ENCODE peak calls at places on chromosomes 6 and 20, in eight cellular contexts. C is upper lobe of left lung, K is NB4, G is A549, M is stomach, F is transverse colon, J is ovary, P is H54. R is an unnamed sample.

GRCh38 chr6:158910484-158911075 is 89.4 kb downstream of the RSPH3 start:
- DNase-seq in C (no peak), K (no peak), G (no peak), M (peak), F (no peak), J (no peak), P (no peak), R (no peak)

GRCh38 chr6:137881522-137881886 is 14.4 kb downstream of the TNFAIP3 start:
- DNase-seq in C (peak), K (no peak), G (no peak), M (no peak), F (no peak), J (no peak), P (no peak), R (no peak)

GRCh38 chr20:47351643-47352331 is 4.7 kb downstream of the ZMYND8 start:
- DNase-seq in C (no peak), K (peak), G (no peak), M (no peak), F (no peak), J (no peak), P (no peak), R (peak)

GRCh38 chr6:25150863-25151262 is 128.3 kb upstream of the CARMIL1 start:
- DNase-seq in C (no peak), K (no peak), G (no peak), M (no peak), F (no peak), J (no peak), P (no peak), R (no peak)

GRCh38 chr6:142381845-142382378 is 80.1 kb downstream of the ADGRG6 start:
- DNase-seq in C (no peak), K (no peak), G (no peak), M (no peak), F (no peak), J (no peak), P (no peak), R (no peak)

GRCh38 chr20:11356061-11356460 is 561.6 kb upstream of the BTBD3 start:
- DNase-seq in C (no peak), K (no peak), G (no peak), M (no peak), F (no peak), J (no peak), P (no peak), R (no peak)

GRCh38 chr20:40687384-40688128 is 1.5 kb downstream of the MAFB start:
- DNase-seq in C (peak), K (no peak), G (no peak), M (peak), F (no peak), J (peak), P (no peak), R (no peak)

GRCh38 chr6:34243901-34244884 is 4.6 kb downstream of the SMIM29 start:
- DNase-seq in C (peak), K (peak), G (peak), M (peak), F (peak), J (peak), P (peak), R (peak)

GRCh38 chr6:46421239-46421638 is 70.0 kb downstream of the RCAN2 start:
- DNase-seq in C (no peak), K (peak), G (no peak), M (no peak), F (no peak), J (no peak), P (no peak), R (no peak)

GRCh38 chr20:62942456-62942855 is 4.5 kb downstream of the GID8 start:
- DNase-seq in C (peak), K (no peak), G (no peak), M (no peak), F (no peak), J (no peak), P (no peak), R (no peak)

GRCh38 chr20:57787969-57788781 is 78.4 kb upstream of the PMEPA1 start:
- DNase-seq in C (peak), K (no peak), G (no peak), M (no peak), F (no peak), J (no peak), P (no peak), R (no peak)

GRCh38 chr20:31842471-31843157 is 2.8 kb downstream of the FOXS1 start:
- DNase-seq in C (peak), K (peak), G (no peak), M (no peak), F (no peak), J (peak), P (peak), R (no peak)

GRCh38 chr6:148027201-148027600 is 315.4 kb upstream of the SASH1 start:
- DNase-seq in C (no peak), K (no peak), G (no peak), M (no peak), F (no peak), J (no peak), P (no peak), R (no peak)

GRCh38 chr20:59634435-59635005 is 30.2 kb downstream of the PHACTR3 start:
- DNase-seq in C (peak), K (no peak), G (no peak), M (peak), F (no peak), J (no peak), P (no peak), R (no peak)

GRCh38 chr6:34305982-34306702 is 57.3 kb upstream of the SMIM29 start:
- DNase-seq in C (no peak), K (no peak), G (no peak), M (peak), F (no peak), J (peak), P (no peak), R (no peak)

GRCh38 chr6:123770247-123770949 is 33.3 kb upstream of the NKAIN2 start:
- DNase-seq in C (no peak), K (no peak), G (no peak), M (no peak), F (no peak), J (no peak), P (no peak), R (no peak)

GRCh38 chr6:18640754-18641153 is 253.6 kb downstream of the RNF144B start:
- DNase-seq in C (no peak), K (no peak), G (no peak), M (no peak), F (no peak), J (no peak), P (no peak), R (no peak)

GRCh38 chr20:34010405-34010895 is 16.7 kb downstream of the RALY start:
- DNase-seq in C (no peak), K (peak), G (no peak), M (no peak), F (no peak), J (no peak), P (no peak), R (no peak)

GRCh38 chr6:12679291-12679690 is 37.3 kb upstream of the PHACTR1 start:
- DNase-seq in C (no peak), K (no peak), G (no peak), M (no peak), F (no peak), J (no peak), P (no peak), R (no peak)

GRCh38 chr6:73460044-73460443 is 1.5 kb upstream of the MTO1 start:
- DNase-seq in C (no peak), K (peak), G (no peak), M (no peak), F (no peak), J (no peak), P (no peak), R (no peak)
- TF ChIP-seq POLR2A in C (no peak), K (no peak), G (no peak), M (no peak), F (no peak), J (no peak), P (no peak), R (peak)

DNA sequence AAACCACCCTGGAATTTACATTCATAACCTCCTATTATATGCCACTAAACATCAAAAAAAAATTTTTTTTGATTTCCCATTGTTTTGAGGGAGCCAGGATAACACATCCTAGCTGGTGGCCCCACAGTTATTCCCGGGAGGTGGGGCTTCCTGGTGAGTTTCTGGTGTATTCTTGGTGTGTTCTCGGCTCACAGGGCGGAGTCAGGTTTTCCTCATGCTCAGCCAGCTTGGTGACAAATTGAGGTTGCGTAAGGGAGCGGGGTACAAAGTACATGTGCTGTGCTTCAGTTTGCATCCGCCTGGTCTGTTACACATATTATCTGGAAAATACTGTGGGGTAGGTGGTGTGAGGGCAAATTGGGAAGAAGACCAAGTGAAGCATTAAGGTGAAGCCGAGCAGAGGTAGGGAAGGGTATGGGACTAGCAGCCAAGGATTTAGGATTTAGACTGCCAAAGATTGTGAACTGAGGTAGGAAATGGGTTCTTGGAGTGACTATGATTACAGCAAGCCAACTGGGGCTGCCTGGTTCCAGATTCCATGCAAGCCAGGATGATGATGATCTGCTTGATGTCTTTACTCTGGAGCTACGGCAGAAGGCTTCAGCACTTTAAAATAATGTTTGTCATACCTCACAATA is 46.2 kb upstream of the EEF1A1 start:
- DNase-seq in C (no peak), K (peak), G (peak), M (peak), F (peak), J (no peak), P (peak), R (no peak)
- TF ChIP-seq POLR2A in C (no peak), K (no peak), G (no peak), M (no peak), F (no peak), J (no peak), P (no peak), R (no peak)

GRCh38 chr6:21596379-21597242 is 3.1 kb downstream of the SOX4 start:
- DNase-seq in C (peak), K (peak), G (peak), M (peak), F (peak), J (peak), P (peak), R (peak)
- TF ChIP-seq POLR2A in C (no peak), K (no peak), G (no peak), M (no peak), F (no peak), J (no peak), P (no peak), R (no peak)

DNA sequence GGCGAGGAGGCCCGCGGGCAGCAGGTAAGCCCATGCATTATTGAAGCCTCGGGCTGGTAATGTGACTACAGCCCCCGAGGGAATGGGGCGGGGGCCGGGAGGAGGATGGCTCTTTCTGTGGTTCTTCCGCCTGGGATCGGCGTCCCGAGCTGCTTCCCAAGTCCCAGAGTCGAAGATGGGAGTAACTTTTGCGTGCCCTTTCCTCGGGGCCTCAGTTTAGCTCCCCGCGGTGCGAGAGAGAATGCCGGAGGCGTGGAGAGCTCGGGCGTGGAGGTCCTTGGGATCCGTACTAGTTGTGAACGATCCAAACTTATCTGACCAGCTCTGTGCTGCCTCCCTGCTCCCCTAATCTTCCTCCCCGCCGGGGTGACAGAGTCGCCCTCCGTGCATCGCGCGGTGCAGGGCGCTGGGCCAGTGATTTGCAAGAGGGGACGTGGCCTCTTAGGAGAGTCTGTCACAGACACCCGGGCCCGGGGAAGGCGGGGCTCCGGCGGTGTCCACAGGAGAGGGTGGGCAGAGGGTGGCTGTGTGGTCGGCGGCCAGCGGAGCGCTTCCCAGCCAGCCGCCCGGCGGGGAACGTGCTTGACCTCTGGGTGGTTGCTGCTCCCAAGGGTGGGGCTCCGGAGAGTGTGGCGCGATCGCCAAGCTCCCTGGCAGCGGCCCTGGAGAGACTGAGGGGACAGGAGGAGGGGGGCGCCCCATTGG is 815 bp downstream of the UTRN start:
- DNase-seq in C (peak), K (peak), G (peak), M (peak), F (peak), J (peak), P (peak), R (peak)
- TF ChIP-seq POLR2A in C (no peak), K (no peak), G (no peak), M (no peak), F (peak), J (no peak), P (peak), R (no peak)

DNA sequence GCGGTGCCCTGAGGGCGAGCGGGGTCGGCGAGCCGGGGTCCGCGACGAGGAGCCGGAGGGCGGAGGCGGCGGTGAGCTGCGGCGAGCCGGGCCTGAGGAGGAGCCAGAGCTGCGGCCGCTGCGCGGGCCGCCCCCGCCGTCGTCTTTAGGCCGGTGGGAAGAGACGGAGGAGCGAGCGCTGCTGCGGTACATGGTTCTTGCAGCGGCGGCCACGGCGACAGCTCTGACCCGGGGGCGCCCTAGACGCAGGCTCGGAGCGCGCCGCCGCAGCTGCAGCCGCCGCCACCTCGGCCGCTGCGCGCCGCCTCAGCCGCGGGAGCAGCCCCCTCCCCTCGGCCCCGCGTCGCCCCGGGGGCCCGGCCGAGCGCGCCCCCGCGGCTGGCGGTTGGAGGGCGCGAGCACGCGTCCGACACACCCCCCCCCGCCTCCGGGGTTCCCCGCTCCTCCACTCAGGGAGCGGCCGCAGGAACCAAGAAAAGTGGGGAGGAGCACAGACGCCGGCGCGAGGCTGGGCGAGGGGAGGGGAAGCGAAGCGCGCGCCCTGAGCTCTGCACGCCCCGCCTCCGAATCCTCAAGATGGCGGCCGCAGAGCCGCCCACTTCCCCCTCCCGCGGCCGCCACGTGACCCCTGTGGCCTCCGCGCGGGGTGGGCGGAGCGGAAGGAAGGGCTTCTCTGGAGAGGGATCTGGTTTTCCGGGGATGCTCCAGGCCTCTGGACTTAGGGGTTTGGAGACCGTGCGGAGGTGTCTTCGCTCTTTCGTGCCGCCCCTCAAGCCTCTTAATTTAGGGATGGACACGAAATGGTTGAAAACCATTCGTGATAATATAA is at the start of gene ZNF318:
- DNase-seq in C (peak), K (peak), G (peak), M (peak), F (peak), J (peak), P (peak), R (peak)
- TF ChIP-seq POLR2A in C (no peak), K (peak), G (peak), M (no peak), F (peak), J (peak), P (peak), R (peak)

DNA sequence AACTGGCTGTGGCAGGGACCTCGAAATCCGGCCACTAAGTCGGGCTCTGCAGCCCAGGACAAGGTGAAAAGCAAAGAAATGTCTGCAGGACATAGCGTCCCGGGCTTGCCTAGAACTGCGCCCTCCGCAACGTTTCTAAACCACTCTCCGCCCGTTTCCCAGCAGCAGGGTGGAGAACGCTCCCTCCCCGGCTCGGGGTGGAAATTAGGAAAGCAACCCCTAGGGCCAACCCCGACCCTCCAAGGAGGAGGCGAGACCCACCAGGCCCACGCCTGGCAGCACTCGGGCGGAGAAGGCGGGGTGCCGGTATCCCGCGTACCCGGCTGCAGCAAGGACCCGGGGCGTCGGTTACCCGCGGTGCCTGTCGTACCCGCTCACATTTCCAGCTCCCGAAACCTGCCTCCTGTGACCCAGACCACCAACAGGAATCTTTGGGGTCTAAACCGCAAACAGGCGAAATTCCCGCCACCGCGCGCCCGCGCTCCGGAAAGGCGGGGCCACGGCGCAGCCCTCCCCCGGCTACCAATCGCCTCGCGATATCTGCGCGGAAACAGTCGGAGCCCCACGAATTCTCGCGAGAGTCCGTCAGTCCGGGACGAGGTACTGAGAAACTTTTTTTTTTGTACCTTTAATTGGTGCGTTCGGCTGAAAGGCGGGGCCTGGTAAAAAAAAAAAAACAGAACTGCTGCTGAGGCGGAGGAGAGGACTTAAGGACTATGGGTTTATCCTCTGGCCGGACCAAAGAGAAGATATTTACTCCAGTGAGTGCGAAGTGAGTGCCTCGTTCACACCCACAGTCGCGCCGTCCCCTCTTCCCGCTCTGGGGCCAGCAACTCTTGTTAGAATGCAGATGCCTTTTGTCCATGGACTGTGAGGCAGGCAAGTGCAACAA is at the start of gene MMS22L:
- DNase-seq in C (peak), K (peak), G (peak), M (peak), F (peak), J (peak), P (peak), R (peak)
- TF ChIP-seq POLR2A in C (no peak), K (peak), G (no peak), M (no peak), F (no peak), J (no peak), P (no peak), R (peak)

R was measured in erythroblast.